ENCODE peak calls at places on chromosomes 6 and 20, in ten cellular contexts. P is NB4, I is suprapubic skin, W is tibial nerve, M is stomach, Q is A549, U is ovary, L is upper lobe of left lung, Y is breast epithelium, F is HCT116. K is an unnamed sample.
A peak's percentile ranks its signal among the peaks of the same experiment; 100 is the strongest.

GRCh38 chr20:56400001-56400640 is 7.7 kb downstream of the CSTF1 start:
- DNase-seq in W (peak; percentile 81), U (no peak), L (no peak), Q (peak; percentile 41), F (peak; percentile 51), M (peak; percentile 44), P (peak; percentile 85), Y (no peak), I (no peak), K (no peak)

GRCh38 chr6:5045417-5045816 is 39.7 kb upstream of the PPP1R3G start:
- DNase-seq in I (no peak), P (no peak), F (no peak), U (no peak), L (no peak), Y (no peak), Q (no peak), M (no peak), W (no peak), K (no peak)

GRCh38 chr20:48015943-48016723 is 230.9 kb upstream of the SULF2 start:
- DNase-seq in Y (no peak), F (no peak), W (no peak), U (peak; percentile 63), M (no peak), Q (no peak), I (no peak), L (no peak), P (no peak), K (no peak)

GRCh38 chr6:158222066-158222465 is 53.9 kb downstream of the GTF2H5 start:
- DNase-seq in L (no peak), W (no peak), U (no peak), M (no peak), I (no peak), Q (no peak), Y (no peak), F (no peak), P (no peak), K (no peak)

GRCh38 chr20:44467289-44467883 is 8.3 kb upstream of the TTPAL start:
- DNase-seq in U (peak; percentile 58), W (peak; percentile 90), Q (no peak), F (no peak), I (peak; percentile 92), M (no peak), Y (peak; percentile 62), L (no peak), P (no peak), K (peak; percentile 88)

GRCh38 chr6:106972500-106972899 is 2.0 kb downstream of the CD24 start:
- DNase-seq in F (no peak), P (no peak), L (no peak), M (peak; percentile 48), Q (peak; percentile 6), U (no peak), Y (no peak), W (no peak), I (no peak), K (no peak)

GRCh38 chr20:5061209-5061608 is 58.5 kb downstream of the PCNA start:
- DNase-seq in F (peak; percentile 89), U (no peak), M (no peak), Q (peak; percentile 59), L (no peak), I (no peak), W (no peak), P (no peak), Y (no peak), K (no peak)

GRCh38 chr6:75932067-75932466 is 140.4 kb downstream of the IMPG1 start:
- DNase-seq in U (no peak), W (no peak), I (no peak), Y (no peak), M (peak; percentile 47), L (no peak), P (peak; percentile 39), F (peak; percentile 19), Q (no peak), K (no peak)

GRCh38 chr20:53763707-53764415 is 170.2 kb upstream of the ZNF217 start:
- DNase-seq in P (no peak), U (no peak), M (peak; percentile 67), I (no peak), L (no peak), W (no peak), Y (no peak), F (no peak), Q (peak; percentile 57), K (peak; percentile 63)

GRCh38 chr6:148559848-148560433 is 186.9 kb upstream of the UST start:
- DNase-seq in P (peak; percentile 66), Y (peak; percentile 44), I (peak; percentile 85), M (peak; percentile 80), Q (peak; percentile 44), U (peak; percentile 78), L (peak; percentile 96), W (peak; percentile 73), F (peak; percentile 26), K (peak; percentile 78)

GRCh38 chr20:8401491-8401890 is 269.4 kb downstream of the PLCB1 start:
- DNase-seq in Y (no peak), Q (no peak), W (no peak), U (no peak), F (no peak), M (no peak), L (no peak), P (no peak), I (no peak), K (no peak)

GRCh38 chr6:110415297-110415916 is at the start of gene DDO:
- DNase-seq in W (peak; percentile 8), Q (no peak), Y (peak; percentile 92), M (peak; percentile 66), I (no peak), F (no peak), L (peak; percentile 72), U (no peak), P (no peak), K (peak; percentile 98)

GRCh38 chr20:49276895-49277785 is 717 bp downstream of the ZNFX1 start:
- DNase-seq in L (peak; percentile 84), P (peak; percentile 48), I (peak; percentile 82), F (no peak), W (peak; percentile 20), Q (no peak), U (peak; percentile 37), M (no peak), Y (peak; percentile 30), K (peak; percentile 58)
- TF ChIP-seq POLR2A in L (no peak), P (no peak), I (no peak), F (no peak), W (no peak), Q (no peak), U (no peak), M (no peak), Y (no peak), K (no peak)

GRCh38 chr20:37346526-37347346 is 796 bp downstream of the SRC start:
- DNase-seq in Q (no peak), L (peak; percentile 81), W (no peak), Y (no peak), U (peak; percentile 40), F (no peak), I (no peak), P (no peak), M (no peak), K (no peak)

GRCh38 chr20:37344506-37345338 is 1.2 kb upstream of the SRC start:
- DNase-seq in Y (no peak), F (no peak), P (no peak), U (no peak), M (peak; percentile 87), L (peak; percentile 38), W (no peak), I (peak; percentile 52), Q (peak; percentile 68), K (no peak)

GRCh38 chr20:37347347-37347823 is 1.4 kb downstream of the SRC start:
- DNase-seq in U (no peak), Y (no peak), P (no peak), Q (no peak), F (no peak), I (no peak), W (no peak), M (no peak), L (no peak), K (no peak)

GRCh38 chr20:37345339-37346231 is at the start of gene SRC:
- DNase-seq in I (peak; percentile 91), P (peak; percentile 49), U (peak; percentile 82), W (peak; percentile 57), L (peak; percentile 94), F (no peak), Y (peak; percentile 69), Q (peak; percentile 68), M (peak; percentile 89), K (peak; percentile 84)

GRCh38 chr20:37346232-37346525 is 239 bp downstream of the SRC start:
- DNase-seq in U (peak; percentile 44), L (no peak), F (no peak), P (no peak), Q (no peak), M (no peak), Y (no peak), W (no peak), I (no peak), K (no peak)
- H3K4me3 ChIP-seq in U (peak overlapping the region; percentile 81), L (peak overlapping the region; percentile 71), F (peak overlapping the region; percentile 70), P (no peak overlapping the region), Q (peak overlapping the region; percentile 89), M (peak overlapping the region; percentile 57), Y (peak overlapping the region; percentile 93), W (peak overlapping the region; percentile 78), I (peak overlapping the region; percentile 83), K (peak overlapping the region; percentile 67)

DNA sequence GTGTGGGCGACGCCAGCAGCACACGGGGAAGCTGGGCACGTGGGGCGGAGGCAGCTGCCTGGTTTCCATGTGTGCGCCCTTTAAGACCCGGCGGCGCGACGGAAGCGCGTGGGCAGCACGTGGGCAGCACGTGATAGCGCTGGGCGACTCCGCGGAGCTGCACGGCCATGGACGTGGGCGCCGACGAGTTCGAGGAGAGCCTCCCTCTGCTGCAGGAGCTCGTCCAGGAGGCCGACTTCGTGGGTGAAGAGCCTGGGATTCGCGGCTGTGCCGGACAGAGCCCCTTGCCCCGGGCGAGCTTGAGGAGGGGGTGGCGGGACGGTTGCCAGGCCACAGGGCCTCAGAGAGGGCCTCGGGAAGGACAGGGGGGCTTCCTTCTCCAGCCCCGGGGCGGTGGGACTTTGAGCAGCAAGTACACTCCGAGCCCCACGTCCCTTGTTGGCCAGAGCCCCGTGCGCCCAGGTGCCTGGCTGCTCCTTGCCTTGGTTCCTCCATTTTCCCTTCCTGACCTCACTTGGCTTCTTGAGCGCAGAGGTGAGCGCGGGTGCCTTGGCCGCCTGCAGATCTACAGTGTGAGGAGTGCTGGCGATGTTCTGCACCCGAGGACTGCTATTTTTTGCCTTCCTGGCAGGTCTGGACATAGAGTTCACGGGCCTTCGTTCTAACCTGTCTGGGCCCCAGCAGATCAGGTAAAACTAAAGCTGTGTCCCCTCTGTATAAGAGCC is at the start of gene PNLDC1:
- DNase-seq in M (no peak), P (no peak), F (no peak), W (no peak), L (peak; percentile 69), Q (no peak), I (no peak), U (no peak), Y (no peak), K (no peak)
- TF ChIP-seq POLR2A in M (no peak), P (no peak), F (no peak), W (no peak), L (no peak), Q (no peak), I (no peak), U (no peak), Y (no peak), K (no peak)

DNA sequence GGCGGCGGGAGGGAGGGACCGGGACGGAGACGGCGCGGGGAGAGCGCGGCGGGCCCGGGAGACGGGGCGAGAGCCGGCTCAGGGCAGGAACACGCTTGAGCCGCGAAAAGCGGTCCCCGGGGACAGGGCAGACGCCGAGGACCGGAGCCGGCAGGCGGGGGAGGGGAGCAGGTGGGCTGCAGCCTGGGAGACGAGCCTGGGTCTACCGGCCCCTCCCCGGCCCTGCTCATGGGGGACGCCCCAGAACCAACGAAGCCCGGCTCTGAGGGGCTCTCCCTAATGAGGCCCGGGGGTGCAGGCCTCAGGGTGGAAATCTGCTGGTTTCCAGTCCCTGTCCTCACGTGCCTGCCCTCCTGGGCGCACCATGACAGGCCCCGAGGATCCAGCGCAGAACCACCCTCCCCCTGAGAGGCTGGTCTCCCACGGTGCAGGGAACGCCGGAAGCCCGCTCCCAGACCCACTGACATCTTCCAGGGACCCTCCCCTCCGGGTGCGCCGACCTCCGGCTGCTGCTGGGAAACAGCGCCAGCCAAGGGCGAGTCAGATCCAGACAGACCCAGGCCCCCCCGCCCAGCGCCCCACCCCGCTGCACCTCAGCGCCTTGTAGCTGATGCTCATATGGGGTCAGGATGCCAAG is 568 bp upstream of the EEF1A2 start:
- DNase-seq in F (no peak), P (no peak), W (no peak), M (no peak), U (no peak), I (no peak), Q (no peak), Y (no peak), L (peak; percentile 74), K (no peak)
- H3K4me3 ChIP-seq in F (peak overlapping the region; percentile 84), P (no peak overlapping the region), W (peak overlapping the region; percentile 46), M (peak overlapping the region; percentile 56), U (peak overlapping the region; percentile 14), I (peak overlapping the region; percentile 54), Q (peak overlapping the region; percentile 99), Y (peak overlapping the region; percentile 73), L (peak overlapping the region; percentile 36), K (no peak overlapping the region)